ENCODE peak calls at places on chromosomes 2 and 18, in eight cellular contexts. One of them, this sample, is unnamed.

GRCh38 chr2:189204322-189204941 is 24.9 kb upstream of the COL5A2 start:
- DNase-seq in ovary: no peak
- DNase-seq in vagina: no peak
- DNase-seq in NB4: no peak
- DNase-seq in transverse colon: no peak
- DNase-seq in HCT116: peak
- DNase-seq in testis: no peak
- DNase-seq in prostate gland: no peak
- DNase-seq in this sample: no peak

GRCh38 chr2:44937688-44938240 is 3.7 kb upstream of the SIX3 start:
- DNase-seq in HCT116: peak
- DNase-seq in transverse colon: no peak
- DNase-seq in testis: no peak
- DNase-seq in NB4: peak
- DNase-seq in prostate gland: no peak
- DNase-seq in vagina: no peak
- DNase-seq in ovary: no peak
- DNase-seq in this sample: no peak

GRCh38 chr2:202135111-202135874 is 62.2 kb downstream of the KIAA2012 start:
- DNase-seq in HCT116: no peak
- DNase-seq in prostate gland: no peak
- DNase-seq in NB4: no peak
- DNase-seq in vagina: no peak
- DNase-seq in ovary: peak
- DNase-seq in transverse colon: peak
- DNase-seq in testis: peak
- DNase-seq in this sample: peak

GRCh38 chr2:42547446-42548295 is 20.8 kb upstream of the MTA3 start:
- DNase-seq in vagina: no peak
- DNase-seq in ovary: no peak
- DNase-seq in HCT116: no peak
- DNase-seq in prostate gland: no peak
- DNase-seq in NB4: no peak
- DNase-seq in transverse colon: no peak
- DNase-seq in testis: peak
- DNase-seq in this sample: no peak

GRCh38 chr2:232232915-232233314 is 145.6 kb upstream of the ALPP start:
- DNase-seq in HCT116: no peak
- DNase-seq in testis: no peak
- DNase-seq in NB4: no peak
- DNase-seq in prostate gland: no peak
- DNase-seq in transverse colon: no peak
- DNase-seq in vagina: no peak
- DNase-seq in ovary: no peak
- DNase-seq in this sample: no peak

GRCh38 chr2:28436525-28437051 is 43.9 kb downstream of the FOSL2 start:
- DNase-seq in prostate gland: peak
- DNase-seq in transverse colon: peak
- DNase-seq in vagina: no peak
- DNase-seq in testis: no peak
- DNase-seq in ovary: no peak
- DNase-seq in HCT116: no peak
- DNase-seq in NB4: peak
- DNase-seq in this sample: no peak

GRCh38 chr2:88874063-88874657 is 182.7 kb downstream of the RPIA start:
- DNase-seq in NB4: peak
- DNase-seq in prostate gland: peak
- DNase-seq in vagina: no peak
- DNase-seq in testis: peak
- DNase-seq in HCT116: peak
- DNase-seq in ovary: no peak
- DNase-seq in transverse colon: no peak
- DNase-seq in this sample: no peak

GRCh38 chr2:95015261-95015918 is 10.1 kb upstream of the MAL start:
- DNase-seq in testis: no peak
- DNase-seq in HCT116: no peak
- DNase-seq in ovary: no peak
- DNase-seq in NB4: no peak
- DNase-seq in transverse colon: no peak
- DNase-seq in vagina: no peak
- DNase-seq in prostate gland: no peak
- DNase-seq in this sample: no peak

GRCh38 chr2:1586251-1586945 is 157.9 kb downstream of the PXDN start:
- DNase-seq in vagina: no peak
- DNase-seq in transverse colon: no peak
- DNase-seq in NB4: no peak
- DNase-seq in prostate gland: no peak
- DNase-seq in ovary: no peak
- DNase-seq in testis: no peak
- DNase-seq in HCT116: no peak
- DNase-seq in this sample: no peak

GRCh38 chr2:30225131-30225762 is 6.1 kb upstream of the LBH start:
- DNase-seq in transverse colon: peak
- DNase-seq in NB4: no peak
- DNase-seq in ovary: peak
- DNase-seq in HCT116: no peak
- DNase-seq in testis: peak
- DNase-seq in vagina: no peak
- DNase-seq in prostate gland: peak
- DNase-seq in this sample: peak

GRCh38 chr18:11983592-11983991 is 2.3 kb downstream of the IMPA2 start:
- DNase-seq in prostate gland: no peak
- DNase-seq in vagina: no peak
- DNase-seq in ovary: no peak
- DNase-seq in testis: no peak
- DNase-seq in HCT116: no peak
- DNase-seq in transverse colon: peak
- DNase-seq in NB4: no peak
- DNase-seq in this sample: no peak

GRCh38 chr2:158668394-158668793 is 126.7 kb upstream of the DAPL1 start:
- DNase-seq in vagina: no peak
- DNase-seq in prostate gland: no peak
- DNase-seq in ovary: no peak
- DNase-seq in NB4: no peak
- DNase-seq in testis: peak
- DNase-seq in transverse colon: no peak
- DNase-seq in HCT116: no peak
- DNase-seq in this sample: no peak

GRCh38 chr2:169849710-169850109 is 22.5 kb downstream of the UBR3 start:
- DNase-seq in NB4: no peak
- DNase-seq in ovary: no peak
- DNase-seq in HCT116: no peak
- DNase-seq in vagina: no peak
- DNase-seq in testis: no peak
- DNase-seq in transverse colon: no peak
- DNase-seq in prostate gland: no peak
- DNase-seq in this sample: no peak

DNA sequence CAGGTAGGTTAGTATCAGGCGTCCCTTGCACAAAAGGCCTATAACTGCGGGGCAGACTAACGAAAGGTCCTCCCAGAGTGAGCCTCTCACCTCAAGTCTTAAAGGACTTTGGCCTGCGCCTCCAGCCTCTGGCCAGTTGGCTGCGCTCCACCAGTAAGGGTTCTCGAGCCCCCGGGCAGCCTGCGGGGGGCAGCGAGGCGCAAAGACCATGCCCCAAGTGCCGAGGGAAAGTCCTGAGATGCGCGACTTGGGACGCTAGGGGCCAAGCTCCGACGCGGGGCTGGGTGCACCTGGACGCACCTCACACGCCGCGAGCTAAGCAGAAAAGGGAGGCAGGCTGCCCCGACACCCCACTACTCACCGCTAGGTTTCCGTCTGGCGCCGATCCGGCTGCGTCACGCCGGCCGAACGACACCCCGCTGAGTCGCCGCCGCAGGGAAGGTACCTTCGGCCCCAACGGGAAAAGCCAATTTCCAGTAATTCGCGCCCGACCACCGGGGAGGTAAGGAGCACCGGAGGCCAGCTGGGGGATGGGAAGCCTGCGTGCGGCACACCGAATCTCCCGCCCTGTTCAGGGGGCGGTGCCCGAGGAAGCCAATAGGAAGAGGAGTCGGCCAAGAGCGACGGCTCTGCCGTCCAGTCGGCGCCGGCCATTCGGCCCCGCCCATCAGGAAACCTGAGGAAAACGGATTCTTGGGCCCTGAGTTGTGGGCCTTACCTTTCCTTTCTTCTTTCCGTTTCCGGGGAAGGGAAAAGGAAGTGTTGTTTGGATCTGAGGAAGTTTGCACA is at the start of gene ORC2:
- DNase-seq in NB4: peak
- DNase-seq in transverse colon: peak
- DNase-seq in ovary: peak
- DNase-seq in prostate gland: peak
- DNase-seq in testis: peak
- DNase-seq in vagina: no peak
- DNase-seq in HCT116: peak
- DNase-seq in this sample: peak
- TF ChIP-seq POLR2A in NB4: peak
- TF ChIP-seq POLR2A in transverse colon: peak
- TF ChIP-seq POLR2A in ovary: no peak
- TF ChIP-seq POLR2A in prostate gland: peak
- TF ChIP-seq POLR2A in testis: no peak
- TF ChIP-seq POLR2A in vagina: no peak
- TF ChIP-seq POLR2A in HCT116: peak
- TF ChIP-seq POLR2A in this sample: no peak

DNA sequence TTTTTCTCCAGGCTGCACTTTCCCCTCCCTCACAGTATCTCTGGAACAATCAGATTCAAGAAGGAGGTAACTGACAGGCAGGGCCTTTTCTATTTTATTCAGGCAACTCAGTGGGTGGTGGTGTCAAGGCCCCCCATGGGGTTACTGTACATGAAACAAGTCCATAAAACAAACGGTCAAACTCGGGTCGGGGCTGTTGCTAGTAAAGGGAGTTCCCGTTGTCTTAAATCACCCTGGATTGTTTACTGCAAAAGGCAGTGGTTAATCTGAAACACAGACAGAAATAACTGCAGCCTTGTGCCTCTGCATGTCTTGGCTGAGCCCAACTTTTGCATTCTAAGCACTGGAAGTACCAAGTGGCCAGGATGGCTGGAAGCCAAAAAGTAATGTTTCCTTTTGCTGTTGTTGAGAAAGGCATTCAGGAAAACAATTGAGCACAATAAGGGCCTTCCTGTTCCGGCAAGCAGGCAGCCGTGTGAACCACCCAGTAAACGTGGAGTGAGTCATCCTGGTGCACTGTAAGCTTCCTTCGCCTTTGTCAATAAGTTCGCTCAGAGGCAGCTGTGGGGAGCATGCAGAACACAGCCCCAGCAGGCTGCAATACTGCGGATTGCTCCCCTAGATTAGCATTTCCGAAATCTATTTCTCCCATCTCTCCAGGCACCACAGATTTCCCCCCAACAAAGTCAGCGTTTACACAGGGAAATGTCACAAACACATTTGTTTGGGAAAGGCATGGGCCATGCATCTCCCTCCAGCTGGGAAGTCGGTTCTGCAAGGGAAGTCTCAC is 149.6 kb downstream of the IRS1 start:
- DNase-seq in HCT116: peak
- DNase-seq in prostate gland: peak
- DNase-seq in ovary: peak
- DNase-seq in testis: peak
- DNase-seq in vagina: no peak
- DNase-seq in NB4: peak
- DNase-seq in transverse colon: peak
- DNase-seq in this sample: peak
- TF ChIP-seq POLR2A in HCT116: no peak
- TF ChIP-seq POLR2A in prostate gland: no peak
- TF ChIP-seq POLR2A in ovary: no peak
- TF ChIP-seq POLR2A in testis: no peak
- TF ChIP-seq POLR2A in vagina: no peak
- TF ChIP-seq POLR2A in NB4: no peak
- TF ChIP-seq POLR2A in transverse colon: no peak
- TF ChIP-seq POLR2A in this sample: no peak

DNA sequence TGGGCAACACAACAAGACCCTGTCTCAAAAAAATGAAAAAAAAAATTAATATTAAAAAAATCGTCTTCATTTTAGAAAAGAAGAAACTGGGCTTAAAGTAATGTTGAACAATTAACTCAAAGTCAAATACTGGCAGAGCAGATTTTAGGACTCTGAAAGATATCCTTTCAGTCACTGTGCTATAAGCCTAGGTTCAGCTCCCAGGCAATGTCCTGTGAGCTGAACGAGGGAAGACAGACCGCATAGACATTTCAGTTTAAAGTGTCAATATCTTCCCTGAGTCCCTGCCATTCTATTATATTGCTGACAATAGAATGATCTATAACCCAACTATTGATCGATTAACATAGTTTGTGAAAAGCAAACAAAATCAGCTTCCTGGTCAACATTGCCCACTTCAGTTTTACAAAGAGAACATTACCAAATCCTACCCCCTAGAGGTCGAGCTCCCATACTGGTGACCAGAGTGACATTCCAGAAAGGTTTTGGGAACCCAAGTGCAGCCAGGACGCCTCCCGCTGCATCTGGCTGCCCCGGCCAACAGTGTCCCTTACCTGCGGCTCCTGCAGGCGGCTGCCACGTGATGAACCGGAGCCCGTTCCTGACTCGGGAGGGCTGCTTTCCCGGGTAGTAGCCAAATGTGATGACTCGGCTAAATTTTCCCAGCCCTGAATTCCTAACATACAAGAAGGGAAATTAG is 639 bp downstream of the MRO start:
- DNase-seq in vagina: no peak
- DNase-seq in transverse colon: peak
- DNase-seq in NB4: peak
- DNase-seq in HCT116: no peak
- DNase-seq in ovary: peak
- DNase-seq in prostate gland: peak
- DNase-seq in testis: peak
- DNase-seq in this sample: peak
- TF ChIP-seq POLR2A in vagina: no peak
- TF ChIP-seq POLR2A in transverse colon: no peak
- TF ChIP-seq POLR2A in NB4: no peak
- TF ChIP-seq POLR2A in HCT116: no peak
- TF ChIP-seq POLR2A in ovary: no peak
- TF ChIP-seq POLR2A in prostate gland: no peak
- TF ChIP-seq POLR2A in testis: no peak
- TF ChIP-seq POLR2A in this sample: no peak

DNA sequence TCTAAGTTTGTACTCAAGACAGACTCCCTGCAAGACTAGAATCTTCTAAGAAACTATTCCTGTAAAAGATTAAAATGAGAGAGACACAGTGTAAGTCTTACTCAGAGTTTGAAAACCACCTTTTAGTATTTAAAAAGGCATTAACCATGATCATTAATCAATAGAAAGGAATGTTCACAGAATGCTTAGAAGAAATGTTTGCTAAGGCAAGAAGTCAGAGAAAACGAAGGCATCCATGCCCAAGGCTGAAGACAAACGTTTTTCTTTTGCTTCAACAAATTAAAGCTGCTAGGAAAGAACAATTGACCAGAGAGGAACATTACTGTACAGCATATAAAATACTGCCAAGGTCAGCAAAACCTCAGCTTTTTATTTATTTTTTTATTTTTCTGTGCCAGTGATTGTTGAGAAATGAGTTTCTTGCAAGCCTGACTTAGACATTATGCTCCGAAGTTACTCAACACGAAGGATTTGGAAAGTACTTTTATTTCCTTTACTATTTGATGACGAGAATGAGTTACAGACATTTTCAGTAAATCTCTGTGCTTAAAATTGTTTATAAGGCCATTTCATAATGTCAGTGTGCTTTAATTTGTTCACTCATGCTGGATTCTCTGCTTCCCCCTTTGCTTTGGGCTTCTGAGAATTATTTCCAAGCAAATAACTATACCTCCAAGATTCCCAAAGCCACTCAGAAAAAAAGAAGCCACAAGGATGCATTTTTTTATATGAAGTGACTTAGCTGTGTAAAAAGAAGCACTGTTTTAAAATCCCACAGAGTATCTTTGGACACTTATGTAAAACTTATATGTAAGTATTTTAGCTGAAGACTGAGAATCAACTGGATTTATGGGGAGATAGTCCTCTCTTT is 20.5 kb downstream of the RND3 start:
- DNase-seq in HCT116: no peak
- DNase-seq in prostate gland: no peak
- DNase-seq in ovary: no peak
- DNase-seq in transverse colon: no peak
- DNase-seq in NB4: no peak
- DNase-seq in vagina: no peak
- DNase-seq in testis: no peak
- DNase-seq in this sample: no peak
- TF ChIP-seq POLR2A in HCT116: no peak
- TF ChIP-seq POLR2A in prostate gland: no peak
- TF ChIP-seq POLR2A in ovary: no peak
- TF ChIP-seq POLR2A in transverse colon: no peak
- TF ChIP-seq POLR2A in NB4: no peak
- TF ChIP-seq POLR2A in vagina: no peak
- TF ChIP-seq POLR2A in testis: no peak
- TF ChIP-seq POLR2A in this sample: no peak

This sample was measured in H54.